ENCODE peak calls at places on chromosomes 13 and 19, in six cellular contexts. A is thoracic aorta; M is cardiac muscle cell; W is kidney; Z is body of pancreas; J is effector memory CD4-positive, alpha-beta T cell. C is an unnamed sample.

GRCh38 chr13:112330479-112331407 is 45.4 kb upstream of the SPACA7 start:
- DNase-seq in W (peak; percentile 58), A (no peak), M (no peak), J (no peak), Z (no peak), C (peak; percentile 29)

GRCh38 chr19:33476151-33476707 is 45.4 kb downstream of the PEPD start:
- DNase-seq in Z (no peak), A (no peak), J (no peak), M (no peak), W (no peak), C (peak; percentile 15)

GRCh38 chr13:41622545-41623429 is 165.4 kb downstream of the RGCC start:
- DNase-seq in A (no peak), Z (no peak), W (no peak), M (no peak), J (no peak), C (no peak)

GRCh38 chr19:5250127-5250659 is 90.4 kb downstream of the PTPRS start:
- DNase-seq in W (no peak), A (peak; percentile 53), J (no peak), M (no peak), Z (peak; percentile 88), C (peak; percentile 90)

GRCh38 chr19:53311897-53312296 is 21.7 kb upstream of the ZNF845 start:
- DNase-seq in W (no peak), M (no peak), A (no peak), Z (no peak), J (no peak), C (no peak)

GRCh38 chr13:114108894-114109293 is 23.5 kb downstream of the RASA3 start:
- DNase-seq in M (no peak), A (no peak), J (no peak), W (peak; percentile 62), Z (no peak), C (no peak)

GRCh38 chr13:100673376-100673830 is 1.2 kb downstream of the TMTC4 start:
- DNase-seq in J (no peak), Z (peak; percentile 20), W (peak; percentile 68), M (peak; percentile 38), A (no peak), C (no peak)

GRCh38 chr13:103996733-103997132 is 930.5 kb upstream of the SLC10A2 start:
- DNase-seq in M (no peak), W (no peak), J (no peak), A (no peak), Z (no peak), C (no peak)

GRCh38 chr13:102033316-102033715 is 368.5 kb downstream of the FGF14 start:
- DNase-seq in J (no peak), M (no peak), A (no peak), Z (no peak), W (no peak), C (no peak)

GRCh38 chr19:19597809-19598306 is 20.6 kb downstream of the PBX4 start:
- DNase-seq in A (no peak), J (peak; percentile 57), Z (no peak), M (no peak), W (no peak), C (no peak)

GRCh38 chr13:24264976-24265375 is 44.4 kb upstream of the C1QTNF9 start:
- DNase-seq in A (no peak), J (peak; percentile 72), Z (no peak), M (no peak), W (no peak), C (peak; percentile 19)

GRCh38 chr19:19626516-19627441 is 1.2 kb downstream of the LPAR2 start:
- DNase-seq in M (no peak), Z (no peak), J (no peak), A (no peak), W (peak; percentile 70), C (no peak)

GRCh38 chr19:3535235-3535921 is 3.6 kb upstream of the TEKTIP1 start:
- DNase-seq in J (no peak), W (peak; percentile 73), A (no peak), M (no peak), Z (no peak), C (no peak)

GRCh38 chr19:11179716-11180297 is 17.5 kb downstream of the KANK2 start:
- DNase-seq in Z (no peak), W (no peak), M (no peak), J (no peak), A (no peak), C (no peak)

GRCh38 chr19:50626011-50626410 is 13.7 kb downstream of the SYT3 start:
- DNase-seq in A (no peak), J (no peak), M (no peak), Z (no peak), W (no peak), C (no peak)

GRCh38 chr13:51542358-51542972 is 41.8 kb upstream of the WDFY2 start:
- DNase-seq in A (no peak), J (no peak), M (peak; percentile 20), Z (peak; percentile 21), W (no peak), C (no peak)

GRCh38 chr13:87788363-87788762 is 117.2 kb downstream of the SLITRK5 start:
- DNase-seq in A (no peak), Z (no peak), M (no peak), J (no peak), W (no peak), C (no peak)

GRCh38 chr13:112238436-112238995 is 137.6 kb upstream of the SPACA7 start:
- DNase-seq in W (no peak), J (no peak), A (no peak), M (no peak), Z (no peak), C (no peak)

GRCh38 chr19:38650180-38650775 is 2.8 kb downstream of the ACTN4 start:
- DNase-seq in Z (no peak), M (no peak), W (no peak), A (no peak), J (no peak), C (no peak)

GRCh38 chr19:8835446-8835845 is 3.3 kb downstream of the MBD3L1 start:
- DNase-seq in A (no peak), J (no peak), W (no peak), Z (no peak), M (no peak), C (no peak)

GRCh38 chr19:47781590-47782318 is 3.3 kb downstream of the SELENOW start:
- DNase-seq in Z (no peak), W (no peak), M (no peak), A (no peak), J (no peak), C (peak; percentile 38)

GRCh38 chr19:18292810-18293641 is 11.6 kb upstream of the JUND start:
- DNase-seq in Z (peak; percentile 62), W (peak; percentile 96), J (no peak), M (peak; percentile 84), A (peak; percentile 61), C (peak; percentile 93)

GRCh38 chr19:11736696-11737095 is 2.0 kb downstream of the ZNF823 start:
- DNase-seq in J (no peak), Z (no peak), A (peak; percentile 2), W (peak; percentile 77), M (no peak), C (peak; percentile 34)

GRCh38 chr13:27374126-27374613 is 50.2 kb upstream of the GTF3A start:
- DNase-seq in J (no peak), W (no peak), A (no peak), Z (peak; percentile 55), M (no peak), C (no peak)

GRCh38 chr13:49858183-49858856 is 65.8 kb upstream of the KPNA3 start:
- DNase-seq in M (no peak), A (no peak), J (no peak), Z (peak; percentile 27), W (no peak), C (peak; percentile 42)

GRCh38 chr19:45499196-45500180 is 1.2 kb downstream of the PPM1N start:
- DNase-seq in M (peak; percentile 49), A (no peak), Z (no peak), J (no peak), W (peak; percentile 85), C (no peak)

GRCh38 chr19:42113641-42114348 is 18.5 kb downstream of the POU2F2 start:
- DNase-seq in A (no peak), J (no peak), W (no peak), Z (peak; percentile 19), M (no peak), C (no peak)

GRCh38 chr13:42221321-42221720 is 50.6 kb upstream of the AKAP11 start:
- DNase-seq in J (no peak), M (no peak), W (no peak), A (no peak), Z (no peak), C (no peak)

GRCh38 chr19:10417598-10418280 is 2.6 kb upstream of the PDE4A start:
- DNase-seq in Z (no peak), A (no peak), M (peak; percentile 44), W (peak; percentile 68), J (no peak), C (no peak)

DNA sequence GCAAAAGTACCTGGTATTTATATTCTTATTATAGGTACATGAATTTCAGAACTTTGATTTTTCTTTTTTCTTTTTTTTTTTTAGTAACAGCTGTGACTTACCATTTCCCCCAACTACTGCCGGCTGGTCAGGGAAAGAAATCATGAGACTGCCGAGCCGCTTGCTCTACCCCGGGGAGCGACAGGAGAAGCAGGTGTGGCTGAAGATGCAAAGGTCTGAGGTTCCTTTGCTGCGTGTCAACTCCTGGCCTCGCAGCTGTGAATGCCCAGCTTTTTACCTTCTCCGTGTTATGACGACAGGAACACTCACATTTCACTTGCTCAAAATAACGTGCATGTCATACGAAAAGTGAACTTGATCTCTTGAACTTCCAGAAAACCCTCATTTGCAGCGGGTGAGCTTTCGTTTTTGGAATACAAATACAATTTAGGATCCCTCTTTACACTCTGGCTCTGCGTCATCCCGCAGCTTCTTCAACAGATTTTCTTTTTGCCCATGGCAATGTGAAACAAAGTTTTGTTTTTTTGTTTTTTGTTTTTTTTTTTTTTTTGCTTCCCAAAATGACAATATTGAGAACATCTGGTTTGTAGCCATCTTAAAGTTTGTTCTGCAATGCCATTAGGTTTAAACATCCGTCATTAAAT is 117.9 kb downstream of the EFNB2 start:
- DNase-seq in Z (no peak), M (no peak), J (no peak), W (no peak), A (no peak), C (no peak)
- H3K4me3 ChIP-seq in Z (no peak overlapping the region), M (no peak overlapping the region), J (no peak overlapping the region), W (no peak overlapping the region), A (no peak overlapping the region), C (no peak overlapping the region)

GRCh38 chr13:60288569-60288968 is 108.5 kb upstream of the TDRD3 start:
- DNase-seq in Z (no peak), W (no peak), J (no peak), A (no peak), M (no peak), C (no peak)
- H3K4me3 ChIP-seq in Z (no peak overlapping the region), W (no peak overlapping the region), J (no peak overlapping the region), A (no peak overlapping the region), M (no peak overlapping the region), C (no peak overlapping the region)

GRCh38 chr19:40608957-40609356 is 7.8 kb downstream of the LTBP4 start:
- DNase-seq in M (no peak), A (no peak), W (no peak), J (no peak), Z (no peak), C (no peak)
- H3K4me3 ChIP-seq in M (peak overlapping the region; percentile 38), A (no peak overlapping the region), W (peak overlapping the region; percentile 41), J (peak overlapping the region; percentile 29), Z (no peak overlapping the region), C (no peak overlapping the region)

DNA sequence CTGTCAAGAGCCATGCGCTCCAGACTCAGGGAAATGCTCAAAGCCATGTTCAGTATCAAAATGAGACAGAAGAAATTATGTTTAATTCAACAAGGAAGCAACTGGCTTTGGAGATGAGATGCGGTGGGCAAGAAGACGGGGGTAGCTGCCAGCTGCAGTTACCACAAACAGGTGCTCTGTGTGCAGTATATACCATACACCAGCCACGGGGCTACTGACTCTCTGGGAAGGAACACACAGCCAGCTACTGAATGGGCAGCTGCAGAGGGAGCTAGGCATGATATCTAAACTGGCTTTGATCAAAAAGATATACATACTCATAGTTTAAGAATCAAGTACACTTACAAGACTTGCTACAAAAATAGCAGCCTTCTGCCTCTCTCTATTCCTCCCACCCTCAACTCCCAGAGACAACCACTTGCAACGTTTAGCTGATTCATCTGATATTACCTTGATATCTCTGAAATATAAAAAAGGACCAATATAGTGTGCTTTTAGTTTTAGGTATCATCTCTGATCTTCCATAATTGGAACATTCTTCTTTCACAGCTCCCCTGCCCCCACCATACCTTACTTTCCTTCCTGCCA is 593.0 kb downstream of the UQCRFS1 start:
- DNase-seq in J (no peak), M (no peak), A (no peak), Z (no peak), W (no peak), C (no peak)
- H3K4me3 ChIP-seq in J (no peak overlapping the region), M (no peak overlapping the region), A (no peak overlapping the region), Z (no peak overlapping the region), W (no peak overlapping the region), C (no peak overlapping the region)

C was measured in adrenal gland.